ENCODE peak calls at places on chromosome 13, in eight cellular contexts. K is astrocyte, R is neural crest cell, D is cardiac fibroblast, N is glutamatergic neuron, C is tibial nerve, B is activated B cell treated with CpG ODN at 0.5 μM for 24 hours, Q is uterus. Z is an unnamed sample.

GRCh38 chr13:29693297-29693945 is 97.9 kb upstream of the SLC7A1 start:
- DNase-seq in K (no peak), R (no peak), D (no peak), N (no peak), C (no peak), B (no peak), Q (no peak), Z (no peak)

GRCh38 chr13:28401303-28402056 is 93.4 kb downstream of the FLT1 start:
- DNase-seq in K (peak), R (no peak), D (peak), N (no peak), C (no peak), B (no peak), Q (no peak), Z (no peak)

GRCh38 chr13:110211046-110211445 is 95.9 kb downstream of the COL4A1 start:
- DNase-seq in K (no peak), R (no peak), D (no peak), N (no peak), C (no peak), B (no peak), Q (no peak), Z (no peak)

GRCh38 chr13:109604894-109605293 is 181.5 kb downstream of the IRS2 start:
- DNase-seq in K (no peak), R (no peak), D (no peak), N (no peak), C (no peak), B (no peak), Q (no peak), Z (no peak)

GRCh38 chr13:34265016-34265692 is 447.2 kb downstream of the RFC3 start:
- DNase-seq in K (no peak), R (no peak), D (no peak), N (no peak), C (no peak), B (no peak), Q (no peak), Z (no peak)

GRCh38 chr13:51887441-51887840 is 25.7 kb downstream of the CCDC70 start:
- DNase-seq in K (no peak), R (no peak), D (no peak), N (no peak), C (no peak), B (no peak), Q (no peak), Z (no peak)

GRCh38 chr13:76004411-76004810 is 368.3 kb downstream of the LMO7 start:
- DNase-seq in K (peak), R (no peak), D (no peak), N (no peak), C (no peak), B (no peak), Q (no peak), Z (no peak)

GRCh38 chr13:32309812-32310706 is 5.1 kb downstream of the ZAR1L start:
- DNase-seq in K (peak), R (peak), D (peak), N (no peak), C (no peak), B (no peak), Q (no peak), Z (no peak)

GRCh38 chr13:23378009-23378632 is 55.4 kb downstream of the SACS start:
- DNase-seq in K (peak), R (no peak), D (peak), N (no peak), C (no peak), B (peak), Q (peak), Z (no peak)

GRCh38 chr13:36163809-36164308 is 32.7 kb upstream of the DCLK1 start:
- DNase-seq in K (peak), R (no peak), D (peak), N (peak), C (peak), B (no peak), Q (peak), Z (no peak)

GRCh38 chr13:37816276-37816675 is 53.3 kb downstream of the TRPC4 start:
- DNase-seq in K (no peak), R (no peak), D (peak), N (no peak), C (no peak), B (no peak), Q (no peak), Z (no peak)

GRCh38 chr13:59478908-59479307 is 684.8 kb downstream of the DIAPH3 start:
- DNase-seq in K (no peak), R (no peak), D (no peak), N (no peak), C (no peak), B (no peak), Q (no peak), Z (no peak)

GRCh38 chr13:98963917-98964316 is 13.9 kb downstream of the DOCK9 start:
- DNase-seq in K (no peak), R (no peak), D (no peak), N (no peak), C (no peak), B (no peak), Q (no peak), Z (no peak)

GRCh38 chr13:76720827-76721226 is 165.4 kb downstream of the KCTD12 start:
- DNase-seq in K (no peak), R (no peak), D (no peak), N (no peak), C (no peak), B (no peak), Q (no peak), Z (no peak)

GRCh38 chr13:109785892-109786450 is 412 bp downstream of the IRS2 start:
- DNase-seq in K (no peak), R (no peak), D (peak), N (peak), C (no peak), B (peak), Q (no peak), Z (no peak)

GRCh38 chr13:35957174-35957867 is 173.9 kb downstream of the DCLK1 start:
- DNase-seq in K (no peak), R (no peak), D (peak), N (no peak), C (no peak), B (no peak), Q (no peak), Z (no peak)

GRCh38 chr13:21590231-21590630 is 13.7 kb downstream of the MICU2 start:
- DNase-seq in K (no peak), R (no peak), D (no peak), N (no peak), C (no peak), B (no peak), Q (no peak), Z (no peak)

GRCh38 chr13:111512707-111513106 is 192.3 kb downstream of the TEX29 start:
- DNase-seq in K (no peak), R (no peak), D (no peak), N (no peak), C (no peak), B (no peak), Q (no peak), Z (no peak)

GRCh38 chr13:86174632-86175031 is 375.4 kb upstream of the SLITRK6 start:
- DNase-seq in K (no peak), R (no peak), D (no peak), N (no peak), C (no peak), B (no peak), Q (no peak), Z (no peak)
- TF ChIP-seq CTCF in K (no peak), R (no peak), D (no peak), N (no peak), C (no peak), B (no peak), Q (no peak), Z (no peak)

GRCh38 chr13:54305377-54305776 is 1276.8 kb downstream of the OLFM4 start:
- DNase-seq in K (no peak), R (no peak), D (no peak), N (no peak), C (no peak), B (no peak), Q (no peak), Z (no peak)

GRCh38 chr13:54301085-54301484 is 1272.5 kb downstream of the OLFM4 start:
- DNase-seq in K (no peak), R (no peak), D (no peak), N (no peak), C (no peak), B (no peak), Q (no peak), Z (no peak)
- TF ChIP-seq CTCF in K (no peak), R (no peak), D (no peak), N (no peak), C (no peak), B (no peak), Q (no peak), Z (no peak)

GRCh38 chr13:45728759-45729158 is 26.6 kb downstream of the CBY2 start:
- DNase-seq in K (no peak), R (no peak), D (no peak), N (peak), C (no peak), B (no peak), Q (no peak), Z (no peak)
- TF ChIP-seq CTCF in K (no peak), R (peak), D (peak), N (peak), C (no peak), B (no peak), Q (no peak), Z (no peak)

GRCh38 chr13:67366533-67366932 is 136.4 kb upstream of the PCDH9 start:
- DNase-seq in K (no peak), R (no peak), D (peak), N (no peak), C (no peak), B (no peak), Q (no peak), Z (no peak)
- TF ChIP-seq CTCF in K (peak), R (peak), D (peak), N (peak), C (no peak), B (no peak), Q (no peak), Z (no peak)

DNA sequence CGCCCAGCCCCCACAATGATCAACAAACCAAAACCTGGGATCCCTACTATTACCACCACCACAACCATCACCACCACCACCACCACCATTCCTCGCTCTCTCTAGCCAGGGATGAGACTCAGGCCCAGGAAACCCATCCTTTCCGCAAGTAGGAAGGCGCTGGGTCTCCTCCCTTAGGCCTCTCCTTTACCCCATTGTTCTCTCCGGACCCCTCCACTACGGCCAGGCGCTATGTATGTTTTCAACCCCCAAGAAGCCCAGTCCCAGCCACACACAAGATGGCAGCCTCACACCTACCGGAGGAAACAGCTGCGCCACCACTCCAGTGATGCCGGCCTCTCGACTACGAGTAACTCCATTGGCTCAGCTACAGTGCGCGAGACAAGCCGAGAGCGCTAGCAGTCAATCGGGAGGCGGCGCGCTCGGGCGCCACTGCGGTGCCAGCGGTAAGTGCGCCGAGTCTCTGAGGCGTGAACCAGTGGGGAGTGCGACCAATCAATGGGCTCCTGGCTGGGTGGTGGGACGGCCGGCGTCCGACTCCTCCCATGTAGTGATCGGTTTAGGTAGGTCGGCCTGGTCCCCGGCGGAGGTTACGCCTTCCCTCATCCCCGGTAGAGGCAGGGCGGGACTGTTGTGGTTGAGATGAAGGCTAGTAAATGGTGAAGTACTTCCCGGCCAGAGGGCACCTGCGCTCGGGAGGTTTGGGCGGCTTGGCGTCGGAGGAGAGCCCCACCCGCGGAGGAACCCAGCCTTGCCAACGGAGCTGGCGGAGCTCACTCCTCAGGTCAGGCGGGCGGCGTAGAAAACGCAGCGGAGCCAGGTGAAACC is at the start of the genes CAB39L and SETDB2:
- DNase-seq in K (peak), R (peak), D (peak), N (peak), C (peak), B (peak), Q (peak), Z (peak)
- TF ChIP-seq CTCF in K (no peak), R (peak), D (peak), N (no peak), C (peak), B (no peak), Q (peak), Z (no peak)

DNA sequence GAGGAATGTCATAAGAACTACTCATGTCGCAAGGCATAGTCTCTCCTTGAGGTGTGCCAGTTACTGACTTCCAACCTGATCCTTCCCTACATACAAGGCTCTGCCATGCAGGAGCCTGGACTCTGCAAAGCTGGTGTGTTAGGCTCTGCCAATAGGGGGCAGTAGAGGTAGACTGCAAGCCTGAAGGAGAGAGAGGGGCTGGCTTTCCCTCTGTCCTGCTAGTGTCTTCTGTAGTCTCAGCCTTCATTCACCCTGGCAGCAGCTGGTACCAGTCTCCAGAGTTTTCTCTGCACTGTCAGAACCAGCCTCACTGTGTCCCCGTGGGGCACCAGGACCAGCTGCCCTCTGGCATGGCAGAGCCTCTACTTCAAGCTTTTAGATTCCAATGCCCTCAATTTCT is 14.5 kb downstream of the SHISA2 start:
- DNase-seq in K (no peak), R (peak), D (peak), N (peak), C (no peak), B (no peak), Q (no peak), Z (no peak)
- TF ChIP-seq CTCF in K (peak), R (peak), D (peak), N (peak), C (no peak), B (no peak), Q (no peak), Z (no peak)

DNA sequence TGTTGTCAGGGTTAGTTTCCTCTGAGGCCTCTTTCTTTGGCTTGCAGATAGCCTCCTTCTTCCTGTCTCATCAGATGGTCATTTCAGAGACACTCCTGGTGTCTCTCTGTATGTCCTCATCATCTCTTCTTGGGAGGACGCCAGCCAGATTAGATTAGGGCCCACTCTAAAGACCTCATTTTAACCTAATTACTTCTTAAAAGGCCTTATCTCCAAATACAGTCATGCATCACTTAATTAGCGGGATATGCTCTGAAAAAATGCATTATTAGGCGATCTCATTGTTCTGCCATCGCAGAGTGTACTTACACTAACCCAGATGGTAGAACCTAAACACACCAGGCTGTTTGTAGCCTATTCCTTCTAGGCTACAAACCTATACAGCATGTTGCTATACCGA is 89.0 kb downstream of the CDK8 start:
- DNase-seq in K (no peak), R (no peak), D (no peak), N (no peak), C (no peak), B (no peak), Q (no peak), Z (no peak)
- TF ChIP-seq CTCF in K (no peak), R (no peak), D (no peak), N (no peak), C (no peak), B (no peak), Q (no peak), Z (no peak)

DNA sequence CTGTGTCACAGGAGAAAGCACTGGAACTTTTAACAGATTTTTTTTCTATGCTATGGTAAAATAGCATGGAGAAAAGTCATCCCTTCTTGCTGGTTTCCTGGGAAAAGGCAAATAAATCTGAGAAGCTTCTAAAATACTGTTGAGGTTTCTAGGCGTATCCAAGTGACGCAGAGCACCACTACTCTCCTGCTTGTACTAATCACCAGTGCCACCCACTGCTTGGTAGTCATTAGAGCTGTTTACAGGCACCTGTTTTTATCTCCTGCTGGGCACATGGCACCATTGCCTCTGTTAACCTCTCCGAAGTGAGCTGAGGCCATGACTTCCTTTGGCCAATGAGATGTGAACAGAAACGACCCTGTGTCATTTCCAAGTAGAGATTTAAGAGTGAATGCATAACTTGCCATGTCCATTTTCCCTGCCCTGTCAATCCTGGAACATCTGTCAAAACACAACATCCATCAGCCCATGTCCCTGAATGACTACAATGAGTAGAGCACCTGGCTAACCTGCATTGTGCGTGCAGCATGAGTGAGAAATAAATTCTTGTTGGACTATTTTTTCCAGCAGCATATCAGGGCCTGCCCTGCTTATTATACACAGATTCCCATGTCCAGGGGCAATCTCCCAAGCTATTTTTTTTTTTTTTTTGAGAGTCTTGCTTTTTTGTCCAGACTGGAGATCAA is 17.3 kb upstream of the OXGR1 start:
- DNase-seq in K (no peak), R (no peak), D (no peak), N (no peak), C (no peak), B (no peak), Q (no peak), Z (no peak)
- TF ChIP-seq CTCF in K (no peak), R (no peak), D (no peak), N (no peak), C (no peak), B (no peak), Q (no peak), Z (no peak)